ENCODE peak calls at places on chromosomes 5 and 9, in five cellular contexts. One of them, this sample, is unnamed.

GRCh38 chr9:115254781-115255180 is 136.8 kb upstream of the TNC start:
- DNase-seq in iris pigment epithelial cell: no peak
- DNase-seq in activated CD4-positive, CD25-positive, alpha-beta regulatory T cell: no peak
- DNase-seq in AML-193: no peak
- DNase-seq in AG09309: no peak
- DNase-seq in this sample: no peak

GRCh38 chr5:1139806-1140187 is 27.9 kb upstream of the SLC12A7 start:
- DNase-seq in iris pigment epithelial cell: no peak
- DNase-seq in activated CD4-positive, CD25-positive, alpha-beta regulatory T cell: no peak
- DNase-seq in AG09309: no peak
- DNase-seq in AML-193: no peak
- DNase-seq in this sample: no peak

GRCh38 chr9:115808108-115808507 is 345.5 kb upstream of the PAPPA start:
- DNase-seq in AML-193: no peak
- DNase-seq in AG09309: no peak
- DNase-seq in iris pigment epithelial cell: peak
- DNase-seq in activated CD4-positive, CD25-positive, alpha-beta regulatory T cell: no peak
- DNase-seq in this sample: no peak

GRCh38 chr5:43661102-43661501 is 58.1 kb downstream of the NNT start:
- DNase-seq in activated CD4-positive, CD25-positive, alpha-beta regulatory T cell: no peak
- DNase-seq in iris pigment epithelial cell: peak
- DNase-seq in AG09309: no peak
- DNase-seq in AML-193: peak
- DNase-seq in this sample: no peak

GRCh38 chr5:122062205-122062604 is 15.9 kb downstream of the LOX start:
- DNase-seq in AML-193: no peak
- DNase-seq in iris pigment epithelial cell: no peak
- DNase-seq in AG09309: no peak
- DNase-seq in activated CD4-positive, CD25-positive, alpha-beta regulatory T cell: no peak
- DNase-seq in this sample: no peak

GRCh38 chr5:65086234-65086886 is 317.6 kb downstream of the CWC27 start:
- DNase-seq in iris pigment epithelial cell: peak
- DNase-seq in activated CD4-positive, CD25-positive, alpha-beta regulatory T cell: no peak
- DNase-seq in AG09309: no peak
- DNase-seq in AML-193: no peak
- DNase-seq in this sample: no peak

GRCh38 chr5:143316844-143317631 is 86.4 kb downstream of the NR3C1 start:
- DNase-seq in AML-193: no peak
- DNase-seq in AG09309: no peak
- DNase-seq in activated CD4-positive, CD25-positive, alpha-beta regulatory T cell: no peak
- DNase-seq in iris pigment epithelial cell: no peak
- DNase-seq in this sample: no peak

GRCh38 chr9:130731355-130731754 is 37.8 kb downstream of the EXOSC2 start:
- DNase-seq in iris pigment epithelial cell: no peak
- DNase-seq in AML-193: no peak
- DNase-seq in AG09309: no peak
- DNase-seq in activated CD4-positive, CD25-positive, alpha-beta regulatory T cell: no peak
- DNase-seq in this sample: no peak

GRCh38 chr9:127311239-127311741 is 46.7 kb downstream of the GARNL3 start:
- DNase-seq in AML-193: peak
- DNase-seq in AG09309: no peak
- DNase-seq in activated CD4-positive, CD25-positive, alpha-beta regulatory T cell: no peak
- DNase-seq in iris pigment epithelial cell: peak
- DNase-seq in this sample: no peak

GRCh38 chr9:128920381-128921058 is at the start of gene PHYHD1:
- DNase-seq in iris pigment epithelial cell: peak
- DNase-seq in activated CD4-positive, CD25-positive, alpha-beta regulatory T cell: no peak
- DNase-seq in AG09309: no peak
- DNase-seq in AML-193: no peak
- DNase-seq in this sample: no peak

GRCh38 chr5:140362875-140363630 is 3.1 kb downstream of the SLC4A9 start:
- DNase-seq in activated CD4-positive, CD25-positive, alpha-beta regulatory T cell: peak
- DNase-seq in AML-193: peak
- DNase-seq in iris pigment epithelial cell: peak
- DNase-seq in AG09309: no peak
- DNase-seq in this sample: peak

GRCh38 chr5:150158170-150158949 is 2.7 kb upstream of the PDGFRB start:
- DNase-seq in activated CD4-positive, CD25-positive, alpha-beta regulatory T cell: no peak
- DNase-seq in AML-193: no peak
- DNase-seq in AG09309: no peak
- DNase-seq in iris pigment epithelial cell: peak
- DNase-seq in this sample: no peak

GRCh38 chr5:93092349-93093105 is 488.5 kb downstream of the NR2F1-AS1 start:
- DNase-seq in AML-193: no peak
- DNase-seq in AG09309: peak
- DNase-seq in activated CD4-positive, CD25-positive, alpha-beta regulatory T cell: no peak
- DNase-seq in iris pigment epithelial cell: peak
- DNase-seq in this sample: no peak

GRCh38 chr5:66498791-66499207 is 97.4 kb upstream of the MAST4 start:
- DNase-seq in AG09309: no peak
- DNase-seq in iris pigment epithelial cell: no peak
- DNase-seq in AML-193: no peak
- DNase-seq in activated CD4-positive, CD25-positive, alpha-beta regulatory T cell: no peak
- DNase-seq in this sample: no peak

GRCh38 chr5:14417232-14417730 is 164.3 kb upstream of the OTULINL start:
- DNase-seq in iris pigment epithelial cell: peak
- DNase-seq in AG09309: no peak
- DNase-seq in activated CD4-positive, CD25-positive, alpha-beta regulatory T cell: no peak
- DNase-seq in AML-193: no peak
- DNase-seq in this sample: no peak

GRCh38 chr5:51567636-51568035 is 184.4 kb downstream of the ISL1 start:
- DNase-seq in AG09309: no peak
- DNase-seq in iris pigment epithelial cell: no peak
- DNase-seq in activated CD4-positive, CD25-positive, alpha-beta regulatory T cell: no peak
- DNase-seq in AML-193: no peak
- DNase-seq in this sample: no peak

GRCh38 chr9:106830527-106831140 is 32.3 kb upstream of the ZNF462 start:
- DNase-seq in activated CD4-positive, CD25-positive, alpha-beta regulatory T cell: no peak
- DNase-seq in iris pigment epithelial cell: no peak
- DNase-seq in AML-193: no peak
- DNase-seq in AG09309: no peak
- DNase-seq in this sample: no peak

GRCh38 chr5:78016831-78017529 is 240.8 kb upstream of the TBCA start:
- DNase-seq in AML-193: no peak
- DNase-seq in AG09309: no peak
- DNase-seq in activated CD4-positive, CD25-positive, alpha-beta regulatory T cell: no peak
- DNase-seq in iris pigment epithelial cell: no peak
- DNase-seq in this sample: peak

GRCh38 chr5:118596255-118596654 is 392.1 kb downstream of the DTWD2 start:
- DNase-seq in activated CD4-positive, CD25-positive, alpha-beta regulatory T cell: no peak
- DNase-seq in AML-193: no peak
- DNase-seq in AG09309: no peak
- DNase-seq in iris pigment epithelial cell: no peak
- DNase-seq in this sample: no peak

GRCh38 chr9:99235874-99236627 is 14.0 kb downstream of the SEC61B start:
- DNase-seq in AG09309: no peak
- DNase-seq in iris pigment epithelial cell: no peak
- DNase-seq in AML-193: no peak
- DNase-seq in activated CD4-positive, CD25-positive, alpha-beta regulatory T cell: no peak
- DNase-seq in this sample: no peak

GRCh38 chr9:135501261-135502167 is 1.0 kb downstream of the MRPS2 start:
- DNase-seq in AML-193: no peak
- DNase-seq in AG09309: no peak
- DNase-seq in activated CD4-positive, CD25-positive, alpha-beta regulatory T cell: no peak
- DNase-seq in iris pigment epithelial cell: peak
- DNase-seq in this sample: no peak

GRCh38 chr9:129677456-129677855 is 12.0 kb downstream of the PRRX2 start:
- DNase-seq in iris pigment epithelial cell: no peak
- DNase-seq in activated CD4-positive, CD25-positive, alpha-beta regulatory T cell: no peak
- DNase-seq in AG09309: no peak
- DNase-seq in AML-193: no peak
- DNase-seq in this sample: no peak

GRCh38 chr5:112116372-112116771 is 302.7 kb downstream of the EPB41L4A start:
- DNase-seq in AML-193: no peak
- DNase-seq in activated CD4-positive, CD25-positive, alpha-beta regulatory T cell: no peak
- DNase-seq in iris pigment epithelial cell: no peak
- DNase-seq in AG09309: no peak
- DNase-seq in this sample: no peak

GRCh38 chr9:78348848-78349247 is 51.9 kb downstream of the PSAT1 start:
- DNase-seq in iris pigment epithelial cell: no peak
- DNase-seq in AML-193: no peak
- DNase-seq in AG09309: no peak
- DNase-seq in activated CD4-positive, CD25-positive, alpha-beta regulatory T cell: no peak
- DNase-seq in this sample: no peak

GRCh38 chr5:88279584-88279983 is 10.9 kb upstream of the TMEM161B start:
- DNase-seq in activated CD4-positive, CD25-positive, alpha-beta regulatory T cell: no peak
- DNase-seq in iris pigment epithelial cell: peak
- DNase-seq in AML-193: no peak
- DNase-seq in AG09309: no peak
- DNase-seq in this sample: no peak

GRCh38 chr5:151596839-151597539 is 5.9 kb upstream of the FAT2 start:
- DNase-seq in AML-193: no peak
- DNase-seq in AG09309: no peak
- DNase-seq in iris pigment epithelial cell: peak
- DNase-seq in activated CD4-positive, CD25-positive, alpha-beta regulatory T cell: no peak
- DNase-seq in this sample: no peak

GRCh38 chr9:120366646-120367019 is 213.3 kb downstream of the CDK5RAP2 start:
- DNase-seq in activated CD4-positive, CD25-positive, alpha-beta regulatory T cell: no peak
- DNase-seq in iris pigment epithelial cell: peak
- DNase-seq in AG09309: peak
- DNase-seq in AML-193: no peak
- DNase-seq in this sample: no peak

GRCh38 chr5:110918683-110919082 is 152.8 kb upstream of the TSLP start:
- DNase-seq in iris pigment epithelial cell: no peak
- DNase-seq in AG09309: no peak
- DNase-seq in AML-193: no peak
- DNase-seq in activated CD4-positive, CD25-positive, alpha-beta regulatory T cell: no peak
- DNase-seq in this sample: no peak

GRCh38 chr9:14447103-14447502 is 133.2 kb upstream of the NFIB start:
- DNase-seq in iris pigment epithelial cell: no peak
- DNase-seq in AML-193: no peak
- DNase-seq in activated CD4-positive, CD25-positive, alpha-beta regulatory T cell: no peak
- DNase-seq in AG09309: no peak
- DNase-seq in this sample: no peak

GRCh38 chr9:129318121-129319075 is 140.3 kb upstream of the IER5L start:
- DNase-seq in AML-193: no peak
- DNase-seq in iris pigment epithelial cell: no peak
- DNase-seq in activated CD4-positive, CD25-positive, alpha-beta regulatory T cell: no peak
- DNase-seq in AG09309: no peak
- DNase-seq in this sample: no peak

GRCh38 chr9:136678034-136678433 is 9.2 kb downstream of the AGPAT2 start:
- DNase-seq in activated CD4-positive, CD25-positive, alpha-beta regulatory T cell: no peak
- DNase-seq in AML-193: no peak
- DNase-seq in iris pigment epithelial cell: no peak
- DNase-seq in AG09309: no peak
- DNase-seq in this sample: no peak

This sample was measured in NCI-H187.